ENCODE peak calls at places on chromosome 7, in nine cellular contexts. Y is naive B cell; J is amniotic stem cell; O is NCI-H460; P is neural crest cell; E is type B pancreatic cell; V is thoracic aorta; G is activated T-helper 1 cell treated with anti-CD3 and anti-CD28 coated beads, Interleukin-2, amount 50 U/mL, for 16 hours; W is SJSA1. N is an unnamed sample.

GRCh38 chr7:47833211-47833610 is 115.1 kb downstream of the PKD1L1 start:
- DNase-seq in Y (peak), J (no peak), O (no peak), P (no peak), E (no peak), V (no peak), G (no peak), W (no peak), N (no peak)

GRCh38 chr7:26081627-26082026 is 70.4 kb upstream of the NFE2L3 start:
- DNase-seq in Y (no peak), J (no peak), O (no peak), P (no peak), E (no peak), V (no peak), G (no peak), W (no peak), N (no peak)

GRCh38 chr7:20577362-20578069 is 38.0 kb upstream of the ABCB5 start:
- DNase-seq in Y (no peak), J (no peak), O (no peak), P (no peak), E (no peak), V (no peak), G (no peak), W (no peak), N (no peak)

GRCh38 chr7:21193895-21194294 is 234.0 kb upstream of the SP4 start:
- DNase-seq in Y (no peak), J (no peak), O (no peak), P (no peak), E (no peak), V (no peak), G (no peak), W (no peak), N (no peak)

GRCh38 chr7:31410265-31410664 is 69.7 kb upstream of the NEUROD6 start:
- DNase-seq in Y (no peak), J (no peak), O (no peak), P (no peak), E (no peak), V (no peak), G (no peak), W (no peak), N (no peak)

GRCh38 chr7:116478834-116479233 is 20.7 kb upstream of the CAV2 start:
- DNase-seq in Y (no peak), J (no peak), O (no peak), P (no peak), E (no peak), V (no peak), G (no peak), W (no peak), N (no peak)

GRCh38 chr7:52482076-52482475 is 553.4 kb upstream of the POM121L12 start:
- DNase-seq in Y (no peak), J (no peak), O (no peak), P (no peak), E (no peak), V (no peak), G (no peak), W (no peak), N (no peak)

GRCh38 chr7:137235434-137235833 is 108.1 kb downstream of the PTN start:
- DNase-seq in Y (no peak), J (no peak), O (no peak), P (no peak), E (no peak), V (no peak), G (no peak), W (no peak), N (no peak)

GRCh38 chr7:27167916-27168264 is 2.6 kb upstream of the HOXA9 start:
- DNase-seq in Y (no peak), J (no peak), O (no peak), P (no peak), E (no peak), V (no peak), G (no peak), W (peak), N (no peak)

GRCh38 chr7:6505685-6506559 is 45.3 kb downstream of the GRID2IP start:
- DNase-seq in Y (no peak), J (no peak), O (no peak), P (no peak), E (no peak), V (no peak), G (no peak), W (no peak), N (no peak)

GRCh38 chr7:12158334-12159060 is 52.6 kb upstream of the TMEM106B start:
- DNase-seq in Y (no peak), J (peak), O (peak), P (no peak), E (no peak), V (no peak), G (no peak), W (no peak), N (no peak)

GRCh38 chr7:123987445-123987844 is 45.4 kb downstream of the TMEM229A start:
- DNase-seq in Y (no peak), J (no peak), O (no peak), P (no peak), E (no peak), V (no peak), G (no peak), W (no peak), N (no peak)

GRCh38 chr7:55549457-55549856 is 22.8 kb downstream of the VOPP1 start:
- DNase-seq in Y (no peak), J (no peak), O (no peak), P (no peak), E (no peak), V (no peak), G (no peak), W (no peak), N (no peak)

GRCh38 chr7:111919164-111919563 is 287.0 kb downstream of the DOCK4 start:
- DNase-seq in Y (no peak), J (no peak), O (no peak), P (no peak), E (no peak), V (no peak), G (no peak), W (no peak), N (no peak)

GRCh38 chr7:68839014-68839413 is 759.3 kb upstream of the AUTS2 start:
- DNase-seq in Y (no peak), J (no peak), O (no peak), P (no peak), E (no peak), V (no peak), G (no peak), W (no peak), N (no peak)

GRCh38 chr7:44100458-44101303 is 3.5 kb upstream of the AEBP1 start:
- DNase-seq in Y (no peak), J (no peak), O (no peak), P (no peak), E (no peak), V (no peak), G (no peak), W (no peak), N (no peak)

GRCh38 chr7:135710417-135711138 is 17.4 kb downstream of the SLC13A4 start:
- DNase-seq in Y (no peak), J (no peak), O (peak), P (peak), E (no peak), V (no peak), G (no peak), W (no peak), N (no peak)

GRCh38 chr7:126398851-126399529 is 853.8 kb downstream of the GRM8 start:
- DNase-seq in Y (no peak), J (no peak), O (no peak), P (no peak), E (no peak), V (no peak), G (no peak), W (no peak), N (no peak)

GRCh38 chr7:133851416-133851815 is 275.7 kb upstream of the LRGUK start:
- DNase-seq in Y (no peak), J (no peak), O (no peak), P (no peak), E (no peak), V (no peak), G (no peak), W (no peak), N (no peak)

GRCh38 chr7:138842111-138842510 is 44.1 kb upstream of the ATP6V0A4 start:
- DNase-seq in Y (no peak), J (peak), O (no peak), P (no peak), E (no peak), V (no peak), G (no peak), W (peak), N (no peak)

GRCh38 chr7:140506788-140507464 is 27.6 kb upstream of the MKRN1 start:
- DNase-seq in Y (no peak), J (peak), O (no peak), P (no peak), E (no peak), V (no peak), G (no peak), W (no peak), N (no peak)

GRCh38 chr7:24227068-24227467 is 56.9 kb upstream of the NPY start:
- DNase-seq in Y (no peak), J (no peak), O (no peak), P (no peak), E (no peak), V (no peak), G (no peak), W (no peak), N (no peak)

GRCh38 chr7:22346383-22347107 is 10.4 kb downstream of the RAPGEF5 start:
- DNase-seq in Y (no peak), J (no peak), O (no peak), P (no peak), E (no peak), V (no peak), G (no peak), W (no peak), N (no peak)

GRCh38 chr7:70189261-70189660 is 591.0 kb downstream of the AUTS2 start:
- DNase-seq in Y (no peak), J (no peak), O (no peak), P (no peak), E (no peak), V (no peak), G (no peak), W (no peak), N (no peak)

N was measured in substantia nigra.